ENCODE peak calls at places on chromosomes 11 and 22, in five cellular contexts. F is H9; Y is stimulated activated CD8-positive, alpha-beta memory T cell treated with anti-CD3 and anti-CD28 coated beads, Interleukin-15, amount 100 ng/mL, for 24 hours; N is activated T-cell treated with anti-CD3 and anti-CD28 coated beads for 1 hour; L is ascending aorta. R is an unnamed sample.

GRCh38 chr11:34585870-34586654 is 34.8 kb upstream of the EHF start:
- DNase-seq in F (no peak), Y (no peak), N (no peak), L (no peak), R (no peak)

GRCh38 chr11:65041206-65042035 is at the start of gene SAC3D1:
- DNase-seq in F (no peak), Y (no peak), N (no peak), L (no peak), R (no peak)

GRCh38 chr11:12209096-12209495 is 98.7 kb downstream of the MICAL2 start:
- DNase-seq in F (no peak), Y (no peak), N (no peak), L (no peak), R (no peak)

GRCh38 chr11:47586456-47586855 is at the start of gene FAM180B:
- DNase-seq in F (no peak), Y (no peak), N (no peak), L (no peak), R (no peak)

GRCh38 chr11:102157219-102157618 is 47.0 kb downstream of the YAP1 start:
- DNase-seq in F (no peak), Y (no peak), N (no peak), L (no peak), R (no peak)

GRCh38 chr22:44940121-44940520 is 69.7 kb downstream of the PHF21B start:
- DNase-seq in F (peak; percentile 54), Y (no peak), N (no peak), L (no peak), R (no peak)

GRCh38 chr22:38760477-38761201 is 4.8 kb upstream of the SUN2 start:
- DNase-seq in F (no peak), Y (no peak), N (no peak), L (no peak), R (no peak)

GRCh38 chr11:5791165-5791564 is at the start of gene OR52N1:
- DNase-seq in F (no peak), Y (no peak), N (no peak), L (no peak), R (no peak)

GRCh38 chr11:119367661-119368120 is 13.8 kb downstream of the USP2 start:
- DNase-seq in F (no peak), Y (no peak), N (no peak), L (no peak), R (no peak)

GRCh38 chr11:35160248-35160820 is 21.4 kb downstream of the CD44 start:
- DNase-seq in F (no peak), Y (no peak), N (no peak), L (no peak), R (no peak)

GRCh38 chr11:110565690-110566336 is 136.1 kb downstream of the FDX1 start:
- DNase-seq in F (no peak), Y (no peak), N (no peak), L (no peak), R (peak; percentile 19)

GRCh38 chr11:61171907-61172306 is 10.7 kb upstream of the VPS37C start:
- DNase-seq in F (no peak), Y (no peak), N (no peak), L (no peak), R (no peak)

GRCh38 chr22:19495562-19496323 is 16.0 kb downstream of the CDC45 start:
- DNase-seq in F (no peak), Y (no peak), N (no peak), L (no peak), R (no peak)

GRCh38 chr11:75013051-75013450 is 24.3 kb downstream of the NEU3 start:
- DNase-seq in F (no peak), Y (no peak), N (no peak), L (no peak), R (no peak)

R was measured in central memory CD8-positive, alpha-beta T cell.